ENCODE peak calls at places on chromosomes 1 and 21, in five cellular contexts. C, X, V, H and U are unnamed samples.

GRCh38 chr1:112849425-112849966 is 106.5 kb downstream of the SLC16A1 start:
- DNase-seq in C (no peak), X (peak; percentile 67), V (peak; percentile 35), H (no peak), U (no peak)

GRCh38 chr1:228364068-228364705 is 42.4 kb downstream of the TRIM11 start:
- DNase-seq in C (no peak), X (no peak), V (no peak), H (no peak), U (no peak)

GRCh38 chr1:15384301-15384901 is 25.3 kb upstream of the EFHD2 start:
- DNase-seq in C (no peak), X (peak; percentile 93), V (peak; percentile 59), H (peak; percentile 17), U (no peak)

GRCh38 chr1:27599605-27600499 is 4.1 kb downstream of the AHDC1 start:
- DNase-seq in C (no peak), X (no peak), V (no peak), H (no peak), U (no peak)

GRCh38 chr1:218390625-218391024 is 45.5 kb downstream of the TGFB2 start:
- DNase-seq in C (no peak), X (no peak), V (no peak), H (no peak), U (no peak)

GRCh38 chr1:224435318-224435763 is 744 bp upstream of the WDR26 start:
- DNase-seq in C (no peak), X (peak; percentile 18), V (no peak), H (no peak), U (no peak)

GRCh38 chr1:55700359-55701130 is 485.4 kb upstream of the USP24 start:
- DNase-seq in C (no peak), X (no peak), V (no peak), H (no peak), U (no peak)

GRCh38 chr1:183163311-183163710 is 22.8 kb upstream of the LAMC2 start:
- DNase-seq in C (no peak), X (no peak), V (no peak), H (no peak), U (no peak)

GRCh38 chr1:8821084-8821483 is 3.6 kb upstream of the RERE start:
- DNase-seq in C (no peak), X (no peak), V (no peak), H (no peak), U (no peak)

GRCh38 chr1:203439086-203439620 is 36.5 kb upstream of the PRELP start:
- DNase-seq in C (no peak), X (no peak), V (no peak), H (no peak), U (no peak)

GRCh38 chr1:17046043-17046657 is 7.7 kb downstream of the SDHB start:
- DNase-seq in C (peak; percentile 39), X (peak; percentile 68), V (no peak), H (no peak), U (no peak)

GRCh38 chr21:44079446-44079845 is 27.8 kb upstream of the PWP2 start:
- DNase-seq in C (no peak), X (no peak), V (no peak), H (no peak), U (no peak)

GRCh38 chr1:172107261-172107820 is 266.0 kb downstream of the DNM3 start:
- DNase-seq in C (no peak), X (no peak), V (no peak), H (no peak), U (no peak)

GRCh38 chr1:88661188-88661587 is 22.9 kb upstream of the PKN2 start:
- DNase-seq in C (no peak), X (no peak), V (no peak), H (no peak), U (no peak)

GRCh38 chr1:193703655-193704054 is 517.2 kb upstream of the B3GALT2 start:
- DNase-seq in C (no peak), X (no peak), V (no peak), H (no peak), U (no peak)

GRCh38 chr1:193705473-193706074 is 519.2 kb upstream of the B3GALT2 start:
- DNase-seq in C (no peak), X (no peak), V (no peak), H (no peak), U (no peak)

GRCh38 chr1:193709607-193710006 is 523.2 kb upstream of the B3GALT2 start:
- DNase-seq in C (no peak), X (no peak), V (no peak), H (no peak), U (no peak)

GRCh38 chr1:193707271-193708015 is 521.0 kb upstream of the B3GALT2 start:
- DNase-seq in C (no peak), X (no peak), V (no peak), H (no peak), U (no peak)

DNA sequence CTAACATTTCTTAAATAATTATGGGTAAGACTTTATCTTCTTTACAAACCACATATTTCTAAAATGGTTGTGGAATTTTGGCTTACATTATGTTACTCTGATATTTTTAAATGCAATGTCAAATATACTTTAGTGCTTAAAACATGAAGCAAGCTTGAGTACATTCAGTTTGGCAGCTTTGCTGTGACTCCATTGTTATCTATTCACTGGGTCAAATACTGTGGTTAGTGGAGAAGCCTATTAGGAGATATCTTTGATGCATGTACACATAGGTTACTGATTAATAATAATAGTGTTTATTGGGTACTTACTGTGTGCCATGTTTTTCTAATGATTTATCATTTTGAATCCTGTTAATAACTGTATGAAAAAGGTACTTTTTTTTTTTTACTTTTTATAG is 520.4 kb upstream of the B3GALT2 start:
- DNase-seq in C (no peak), X (no peak), V (no peak), H (no peak), U (no peak)
- H3K27ac ChIP-seq in C (no peak overlapping the region), X (no peak overlapping the region), V (no peak overlapping the region), H (no peak overlapping the region), U (no peak overlapping the region)

GRCh38 chr1:89910780-89911179 is 84.1 kb upstream of the ZNF326 start:
- DNase-seq in C (no peak), X (peak; percentile 37), V (no peak), H (no peak), U (no peak)
- H3K27ac ChIP-seq in C (no peak overlapping the region), X (no peak overlapping the region), V (no peak overlapping the region), H (no peak overlapping the region), U (no peak overlapping the region)

DNA sequence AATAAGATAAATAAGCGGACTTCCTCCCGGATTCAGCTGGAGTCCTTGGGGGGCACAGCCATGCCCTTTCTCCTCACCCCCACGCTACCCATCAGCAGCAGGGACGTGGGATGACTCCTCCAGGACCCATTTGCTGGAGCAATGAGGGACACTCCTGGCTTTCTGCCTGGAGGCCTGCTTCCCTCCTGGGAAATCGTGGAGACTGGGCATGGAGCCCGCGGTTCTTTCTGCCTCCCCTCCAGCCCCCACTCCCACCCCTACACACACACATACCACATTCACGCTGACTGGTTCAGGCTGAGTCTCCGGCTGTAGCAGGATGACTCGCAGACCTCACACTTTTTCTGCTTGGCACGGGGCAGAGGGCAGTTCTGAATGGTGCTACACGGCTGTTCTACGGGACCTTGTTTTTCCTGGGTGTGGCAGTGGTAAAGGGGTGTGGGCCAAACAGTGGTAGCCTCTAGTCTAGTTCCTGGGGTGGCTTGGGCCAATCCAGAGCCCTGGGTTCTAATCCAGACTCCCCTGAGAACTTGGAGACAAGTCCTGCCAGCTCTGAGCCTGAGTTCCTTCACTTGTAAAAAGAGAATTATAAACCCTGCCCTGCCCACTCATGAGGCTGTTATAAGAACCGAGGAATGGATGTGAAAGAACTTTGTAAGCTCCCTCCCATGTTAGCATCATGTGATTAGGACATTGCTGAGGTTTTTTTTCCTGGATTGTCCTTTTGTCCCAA is 131.2 kb downstream of the RRAGC start:
- DNase-seq in C (no peak), X (peak; percentile 8), V (peak; percentile 15), H (peak; percentile 16), U (peak; percentile 12)
- H3K27ac ChIP-seq in C (no peak overlapping the region), X (no peak overlapping the region), V (no peak overlapping the region), H (no peak overlapping the region), U (no peak overlapping the region)

GRCh38 chr1:32865639-32866038 is 5.1 kb downstream of the FNDC5 start:
- DNase-seq in C (no peak), X (no peak), V (no peak), H (no peak), U (no peak)
- H3K27ac ChIP-seq in C (no peak overlapping the region), X (no peak overlapping the region), V (no peak overlapping the region), H (no peak overlapping the region), U (no peak overlapping the region)